ENCODE peak calls at places on chromosomes 5 and 9, in four cellular contexts. B is K562, K is HepG2, O is GM12878. E is an unnamed sample.

GRCh38 chr9:136308262-136309053 is 4.6 kb upstream of the CCDC187 start:
- DNase-seq in K (no peak), B (no peak), O (no peak), E (no peak)

GRCh38 chr5:128635379-128635778 is 97.3 kb upstream of the FBN2 start:
- DNase-seq in B (no peak), O (no peak), K (no peak), E (no peak)

GRCh38 chr5:154478224-154478565 is at the start of gene HAND1:
- DNase-seq in K (peak), B (peak), O (no peak), E (no peak)

GRCh38 chr5:6749026-6749716 is 35.9 kb downstream of the TENT4A start:
- DNase-seq in B (no peak), O (no peak), K (no peak), E (no peak)

GRCh38 chr9:14238518-14238917 is 75.4 kb downstream of the NFIB start:
- DNase-seq in O (no peak), K (peak), B (no peak), E (no peak)

GRCh38 chr9:13588151-13589043 is 308.9 kb upstream of the MPDZ start:
- DNase-seq in K (no peak), O (no peak), B (no peak), E (no peak)

GRCh38 chr5:58114324-58114723 is 345.6 kb downstream of the PLK2 start:
- DNase-seq in B (no peak), O (no peak), K (no peak), E (no peak)

GRCh38 chr9:127937383-127938297 is at the start of gene DPM2:
- DNase-seq in B (peak), O (peak), K (peak), E (peak)

GRCh38 chr9:116390306-116391228 is 237.0 kb downstream of the PAPPA start:
- DNase-seq in B (no peak), O (no peak), K (no peak), E (no peak)

GRCh38 chr9:734831-735511 is 106.5 kb upstream of the DMRT1 start:
- DNase-seq in O (no peak), B (no peak), K (peak), E (no peak)

GRCh38 chr5:42653705-42654104 is 102.9 kb upstream of the CCDC152 start:
- DNase-seq in B (no peak), K (no peak), O (no peak), E (no peak)

GRCh38 chr9:112898872-112899281 is 8.2 kb upstream of the SLC46A2 start:
- DNase-seq in K (peak), O (no peak), B (no peak), E (peak)

GRCh38 chr5:73189816-73190451 is 16.9 kb downstream of the TMEM174 start:
- DNase-seq in O (no peak), B (no peak), K (no peak), E (no peak)

GRCh38 chr9:77421506-77422265 is 226.4 kb downstream of the GNA14 start:
- DNase-seq in B (no peak), K (no peak), O (no peak), E (no peak)

GRCh38 chr9:119453490-119453911 is 84.3 kb upstream of the BRINP1 start:
- DNase-seq in O (no peak), K (no peak), B (no peak), E (no peak)

GRCh38 chr5:44266882-44267577 is 122.2 kb downstream of the FGF10 start:
- DNase-seq in O (no peak), K (no peak), B (no peak), E (no peak)

GRCh38 chr9:108483676-108484075 is 372.1 kb downstream of the ACTL7B start:
- DNase-seq in K (no peak), O (no peak), B (no peak), E (no peak)

GRCh38 chr9:116102596-116102995 is 51.0 kb upstream of the PAPPA start:
- DNase-seq in K (no peak), B (no peak), O (no peak), E (no peak)

GRCh38 chr5:64958757-64959391 is 190.1 kb downstream of the CWC27 start:
- DNase-seq in K (peak), B (no peak), O (no peak), E (no peak)

GRCh38 chr5:160656961-160657570 is 194.9 kb downstream of the ATP10B start:
- DNase-seq in O (no peak), B (no peak), K (no peak), E (no peak)

GRCh38 chr5:154972476-154973080 is 31.7 kb downstream of the MRPL22 start:
- DNase-seq in O (no peak), B (no peak), K (peak), E (no peak)

GRCh38 chr9:95058795-95059386 is 258.6 kb downstream of the FANCC start:
- DNase-seq in O (no peak), B (no peak), K (no peak), E (no peak)

GRCh38 chr9:116700882-116701836 is 14.1 kb downstream of the TRIM32 start:
- DNase-seq in K (no peak), B (no peak), O (no peak), E (no peak)

GRCh38 chr5:122937914-122938313 is 92.5 kb downstream of the SNX24 start:
- DNase-seq in O (no peak), K (no peak), B (no peak), E (no peak)

GRCh38 chr9:94869415-94869838 is 142.9 kb downstream of the AOPEP start:
- DNase-seq in K (no peak), O (no peak), B (no peak), E (no peak)

GRCh38 chr9:88737876-88738275 is 202.9 kb downstream of the NXNL2 start:
- DNase-seq in O (no peak), B (no peak), K (no peak), E (no peak)

GRCh38 chr5:136174021-136174659 is 18.8 kb downstream of the SMIM32 start:
- DNase-seq in B (peak), K (peak), O (peak), E (no peak)

GRCh38 chr9:69572611-69573010 is 99.6 kb downstream of the APBA1 start:
- DNase-seq in K (no peak), B (no peak), O (no peak), E (no peak)

GRCh38 chr9:89436963-89437625 is 60.8 kb downstream of the SEMA4D start:
- DNase-seq in B (no peak), K (no peak), O (no peak), E (peak)

GRCh38 chr5:100595152-100595811 is 60.1 kb downstream of the FAM174A start:
- DNase-seq in B (no peak), K (peak), O (no peak), E (no peak)

GRCh38 chr9:137987244-137988030 is 109.9 kb downstream of the CACNA1B start:
- DNase-seq in K (no peak), O (no peak), B (no peak), E (no peak)

GRCh38 chr5:144549580-144549979 is 378.9 kb downstream of the KCTD16 start:
- DNase-seq in K (no peak), O (no peak), B (no peak), E (no peak)

GRCh38 chr5:96537386-96537785 is 104.3 kb upstream of the PCSK1 start:
- DNase-seq in B (no peak), K (no peak), O (no peak), E (no peak)

GRCh38 chr9:86639287-86639686 is 285.1 kb upstream of the TUT7 start:
- DNase-seq in O (no peak), K (no peak), B (no peak), E (no peak)

GRCh38 chr9:86638109-86638508 is 283.9 kb upstream of the TUT7 start:
- DNase-seq in B (no peak), O (no peak), K (no peak), E (no peak)

GRCh38 chr9:86636051-86636450 is 281.8 kb upstream of the TUT7 start:
- DNase-seq in B (no peak), K (no peak), O (no peak), E (no peak)

GRCh38 chr9:86636614-86637013 is 282.4 kb upstream of the TUT7 start:
- DNase-seq in O (no peak), B (peak), K (no peak), E (no peak)

DNA sequence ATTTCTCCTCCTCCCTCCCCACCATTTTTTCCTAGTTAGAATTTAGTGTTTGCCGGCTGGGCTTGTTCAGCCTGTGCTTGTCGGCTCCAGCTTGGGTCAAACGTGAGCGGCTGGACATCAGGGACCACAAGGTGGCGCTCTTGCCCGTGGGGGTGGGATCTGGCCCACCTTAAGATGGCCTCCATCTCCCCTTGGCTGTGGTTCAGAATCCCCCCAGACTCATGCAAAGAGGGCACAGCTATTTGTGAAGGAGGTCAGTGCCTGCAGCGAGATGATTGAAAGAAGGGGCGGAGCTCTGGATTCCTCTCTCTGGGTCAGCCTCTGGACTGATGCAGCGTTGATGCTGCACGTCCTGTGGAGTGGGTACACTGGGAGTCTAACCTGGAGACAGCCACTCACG is 283.3 kb upstream of the TUT7 start:
- DNase-seq in K (no peak), O (no peak), B (peak), E (no peak)
- TF ChIP-seq GABPA in K (no peak), O (no peak), B (no peak), E (no peak)

GRCh38 chr5:177378884-177379883 is 5.0 kb upstream of the SLC34A1 start:
- DNase-seq in O (no peak), K (peak), B (peak), E (no peak)

GRCh38 chr5:177377851-177378776 is 6.1 kb upstream of the SLC34A1 start:
- DNase-seq in K (no peak), B (no peak), O (no peak), E (no peak)

GRCh38 chr5:177373806-177374205 is 10.4 kb upstream of the SLC34A1 start:
- DNase-seq in K (no peak), B (no peak), O (no peak), E (no peak)

GRCh38 chr5:177374211-177374610 is 10.0 kb upstream of the SLC34A1 start:
- DNase-seq in O (no peak), B (no peak), K (no peak), E (no peak)

DNA sequence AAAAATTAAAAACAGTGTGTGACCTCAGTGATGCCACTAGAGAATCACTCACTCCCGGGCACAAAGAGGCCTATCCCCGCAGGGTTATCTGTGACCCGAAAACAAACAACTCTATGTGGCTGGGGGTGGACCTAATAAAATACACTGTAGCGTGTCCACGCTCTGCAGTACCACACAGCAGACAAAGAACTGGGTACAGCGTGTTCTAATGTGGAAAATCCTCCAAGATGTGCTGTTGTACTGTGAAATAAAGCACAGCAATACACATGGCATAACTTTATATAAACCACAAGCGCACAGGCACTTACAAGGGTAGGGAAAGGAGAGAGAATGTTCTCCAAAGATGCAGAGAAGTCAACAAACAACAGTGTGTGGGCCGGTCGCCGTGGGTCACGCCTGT is 8.1 kb upstream of the SLC34A1 start:
- DNase-seq in K (no peak), B (no peak), O (no peak), E (no peak)
- H3K4me3 ChIP-seq in K (no peak), B (no peak), O (no peak), E (no peak)

GRCh38 chr9:91310037-91310436 is 51.7 kb downstream of the AUH start:
- DNase-seq in O (no peak), B (no peak), K (no peak), E (no peak)

GRCh38 chr9:91316093-91316492 is 45.6 kb downstream of the AUH start:
- DNase-seq in O (no peak), K (no peak), B (no peak), E (no peak)

GRCh38 chr9:91315191-91315590 is 46.5 kb downstream of the AUH start:
- DNase-seq in O (no peak), K (no peak), B (no peak), E (no peak)

GRCh38 chr9:91308144-91308543 is 53.6 kb downstream of the AUH start:
- DNase-seq in K (no peak), B (no peak), O (no peak), E (no peak)

GRCh38 chr9:91312717-91313325 is 48.9 kb downstream of the AUH start:
- DNase-seq in K (no peak), O (no peak), B (no peak), E (no peak)
- TF ChIP-seq GABPA in K (no peak), O (no peak), B (no peak), E (no peak)

GRCh38 chr9:4143951-4144717 is 155.7 kb downstream of the GLIS3 start:
- DNase-seq in O (no peak), B (no peak), K (peak), E (no peak)

GRCh38 chr9:4145482-4145881 is 154.4 kb downstream of the GLIS3 start:
- DNase-seq in B (no peak), O (no peak), K (no peak), E (no peak)

GRCh38 chr9:4147476-4148214 is 152.2 kb downstream of the GLIS3 start:
- DNase-seq in B (no peak), O (no peak), K (peak), E (no peak)

GRCh38 chr9:4146293-4146692 is 153.6 kb downstream of the GLIS3 start:
- DNase-seq in O (no peak), B (no peak), K (no peak), E (no peak)

GRCh38 chr9:4144869-4145268 is 155.0 kb downstream of the GLIS3 start:
- DNase-seq in O (no peak), K (no peak), B (no peak), E (no peak)
- H3K4me3 ChIP-seq in O (no peak), K (no peak), B (no peak), E (no peak)

GRCh38 chr5:139895046-139895445 is 99.4 kb downstream of the PSD2 start:
- DNase-seq in B (no peak), O (no peak), K (no peak), E (no peak)
- TF ChIP-seq GABPA in B (no peak), O (no peak), K (no peak), E (no peak)

E was measured in HL-60.